ENCODE peak calls at places on chromosomes 6 and 20, in ten cellular contexts. X, N, H, S, M, W, Z, Q, U and Y are unnamed samples. For H3K27me3, the result is how much of the 10 kb centered on the place peaks cover.

GRCh38 chr20:37727247-37727956 is 33.6 kb downstream of the CTNNBL1 start:
- DNase-seq in H (no peak), N (no peak), X (no peak), Q (no peak), S (peak), U (no peak), M (no peak), Z (no peak), W (no peak), Y (no peak)

GRCh38 chr6:43742285-43742684 is 27.7 kb upstream of the VEGFA start:
- DNase-seq in Z (no peak), Q (no peak), U (peak), X (no peak), S (peak), N (no peak), M (no peak), H (no peak), W (peak), Y (peak)

GRCh38 chr6:20691185-20691584 is 156.9 kb downstream of the CDKAL1 start:
- DNase-seq in S (no peak), N (no peak), W (no peak), M (no peak), U (no peak), X (no peak), Q (no peak), Z (no peak), H (no peak), Y (no peak)

GRCh38 chr6:112113371-112113770 is 26.0 kb downstream of the FAM229B start:
- DNase-seq in H (no peak), X (no peak), N (no peak), Q (no peak), W (no peak), U (no peak), Z (no peak), S (no peak), M (no peak), Y (no peak)

GRCh38 chr20:5945963-5946362 is 4.4 kb downstream of the TRMT6 start:
- DNase-seq in H (no peak), W (no peak), Q (no peak), S (no peak), Z (no peak), M (no peak), N (no peak), X (no peak), U (no peak), Y (no peak)

GRCh38 chr6:33212857-33213165 is 4.5 kb downstream of the RING1 start:
- DNase-seq in M (no peak), X (no peak), H (no peak), U (no peak), Z (no peak), W (no peak), Q (no peak), S (no peak), N (no peak), Y (no peak)

GRCh38 chr6:8108031-8108660 is 5.8 kb upstream of the EEF1E1 start:
- DNase-seq in H (no peak), N (no peak), U (no peak), Q (no peak), S (no peak), Z (no peak), X (no peak), M (no peak), W (no peak), Y (no peak)

GRCh38 chr20:20370087-20370575 is 2.2 kb downstream of the INSM1 start:
- DNase-seq in M (no peak), H (no peak), U (no peak), X (no peak), N (no peak), Q (no peak), Z (no peak), S (no peak), W (no peak), Y (no peak)

GRCh38 chr6:125995972-125996580 is 9.7 kb downstream of the TRMT11 start:
- DNase-seq in U (peak), S (peak), Z (no peak), W (peak), X (peak), H (peak), M (peak), Q (peak), N (no peak), Y (no peak)

GRCh38 chr6:33761922-33762629 is 15.4 kb upstream of the IP6K3 start:
- DNase-seq in H (peak), Q (no peak), S (peak), U (peak), W (peak), M (peak), Z (no peak), X (peak), N (no peak), Y (no peak)

GRCh38 chr6:168273483-168274045 is 46.0 kb downstream of the DACT2 start:
- DNase-seq in X (no peak), M (no peak), U (no peak), N (no peak), W (no peak), S (peak), Z (no peak), Q (no peak), H (no peak), Y (no peak)

GRCh38 chr6:46781478-46782378 is 11.5 kb upstream of the MEP1A start:
- DNase-seq in S (peak), H (peak), Z (no peak), M (no peak), Q (no peak), U (peak), N (peak), W (no peak), X (peak), Y (no peak)

GRCh38 chr6:148528292-148528691 is 185.7 kb downstream of the SASH1 start:
- DNase-seq in U (no peak), W (no peak), N (no peak), X (no peak), Z (no peak), M (no peak), Q (no peak), S (no peak), H (no peak), Y (no peak)

GRCh38 chr6:340991-341827 is 48.9 kb downstream of the DUSP22 start:
- DNase-seq in Q (peak), U (no peak), N (no peak), X (no peak), Z (no peak), H (peak), M (peak), W (no peak), S (peak), Y (no peak)

GRCh38 chr6:129598244-129599187 is 111.5 kb downstream of the ARHGAP18 start:
- DNase-seq in S (no peak), Z (no peak), H (no peak), U (peak), W (no peak), X (no peak), N (no peak), Q (peak), M (no peak), Y (no peak)

GRCh38 chr6:40287296-40287820 is 299.8 kb downstream of the LRFN2 start:
- DNase-seq in U (no peak), Z (no peak), Q (no peak), N (no peak), M (no peak), X (no peak), H (no peak), W (no peak), S (no peak), Y (no peak)

GRCh38 chr6:160015778-160016684 is 47.1 kb downstream of the IGF2R start:
- DNase-seq in S (no peak), W (no peak), N (no peak), Z (no peak), Q (no peak), M (no peak), U (no peak), X (no peak), H (no peak), Y (no peak)

GRCh38 chr6:143579703-143580102 is 68.2 kb upstream of the FUCA2 start:
- DNase-seq in N (no peak), X (no peak), M (no peak), W (peak), U (no peak), S (no peak), Z (no peak), H (no peak), Q (no peak), Y (peak)

GRCh38 chr6:15616266-15616665 is 46.6 kb downstream of the DTNBP1 start:
- DNase-seq in W (no peak), U (no peak), N (no peak), H (no peak), X (no peak), S (no peak), Z (no peak), Q (no peak), M (no peak), Y (no peak)

GRCh38 chr6:14406616-14407343 is 289.2 kb downstream of the CD83 start:
- DNase-seq in S (no peak), H (no peak), U (no peak), N (no peak), W (no peak), Q (no peak), X (no peak), M (no peak), Z (no peak), Y (no peak)

GRCh38 chr6:134148566-134148965 is 96.1 kb upstream of the SLC2A12 start:
- DNase-seq in Q (no peak), M (no peak), U (no peak), H (no peak), Z (no peak), N (no peak), S (no peak), X (no peak), W (no peak), Y (no peak)

GRCh38 chr20:42936482-42936881 is 253.2 kb downstream of the PTPRT start:
- DNase-seq in U (no peak), Z (no peak), Q (no peak), M (no peak), W (no peak), S (no peak), X (no peak), H (no peak), N (no peak), Y (no peak)

GRCh38 chr20:1973921-1974440 is 19.9 kb downstream of the PDYN start:
- DNase-seq in Z (no peak), X (no peak), N (no peak), Q (no peak), W (no peak), S (no peak), U (no peak), M (no peak), H (no peak), Y (no peak)

GRCh38 chr6:31114540-31114876 is at the start of gene PSORS1C1:
- DNase-seq in U (no peak), W (peak), Z (no peak), H (peak), X (peak), S (peak), Q (no peak), N (peak), M (peak), Y (peak)

GRCh38 chr20:40477805-40478204 is 211.2 kb downstream of the MAFB start:
- DNase-seq in U (no peak), Q (no peak), X (no peak), Z (no peak), S (no peak), N (no peak), H (no peak), W (no peak), M (no peak), Y (no peak)

GRCh38 chr20:41005361-41005729 is 23.3 kb upstream of the TOP1 start:
- DNase-seq in S (peak), W (peak), N (peak), H (peak), Q (no peak), U (no peak), M (peak), X (peak), Z (no peak), Y (peak)

GRCh38 chr20:34201531-34201930 is 39.7 kb upstream of the ASIP start:
- DNase-seq in U (no peak), M (no peak), S (no peak), W (no peak), Z (no peak), X (no peak), Q (no peak), N (no peak), H (no peak), Y (no peak)

GRCh38 chr6:38715016-38715809 is at the start of gene DNAH8:
- DNase-seq in N (no peak), M (no peak), W (no peak), X (no peak), Z (no peak), Q (no peak), S (no peak), H (no peak), U (peak), Y (no peak)

GRCh38 chr6:79717989-79718388 is 86.9 kb downstream of the SH3BGRL2 start:
- DNase-seq in U (no peak), S (no peak), X (no peak), N (no peak), H (no peak), W (no peak), Z (no peak), M (no peak), Q (no peak), Y (no peak)

GRCh38 chr20:36270744-36271638 is 34.7 kb downstream of the AAR2 start:
- DNase-seq in H (no peak), W (peak), N (no peak), Z (no peak), M (no peak), U (no peak), S (no peak), Q (no peak), X (no peak), Y (no peak)

GRCh38 chr20:11274137-11274536 is 600.3 kb upstream of the JAG1 start:
- DNase-seq in U (peak), Z (no peak), N (no peak), W (no peak), M (no peak), Q (no peak), H (no peak), X (no peak), S (no peak), Y (no peak)

GRCh38 chr20:33835773-33836172 is 24.6 kb downstream of the CHMP4B start:
- DNase-seq in Q (no peak), N (no peak), M (no peak), X (no peak), U (no peak), Z (no peak), W (peak), H (peak), S (peak), Y (no peak)

GRCh38 chr20:53255102-53255710 is 283.0 kb downstream of the TSHZ2 start:
- DNase-seq in H (no peak), M (no peak), N (no peak), S (no peak), W (no peak), X (no peak), Z (no peak), U (no peak), Q (no peak), Y (no peak)

GRCh38 chr6:163790296-163790840 is 375.9 kb downstream of the QKI start:
- DNase-seq in H (no peak), Q (no peak), S (no peak), Z (no peak), N (no peak), U (no peak), M (no peak), X (no peak), W (no peak), Y (no peak)

GRCh38 chr6:51743999-51744398 is 343.4 kb downstream of the PKHD1 start:
- DNase-seq in X (no peak), Q (no peak), M (no peak), S (no peak), W (no peak), Z (no peak), U (no peak), H (no peak), N (no peak), Y (no peak)

GRCh38 chr6:162029873-162030576 is 697.5 kb downstream of the PRKN start:
- DNase-seq in W (no peak), S (no peak), N (no peak), U (peak), H (no peak), M (no peak), Q (no peak), Z (no peak), X (no peak), Y (no peak)

GRCh38 chr6:76852776-76853175 is 610.5 kb downstream of the HTR1B start:
- DNase-seq in N (no peak), H (no peak), M (no peak), X (no peak), Z (no peak), U (no peak), S (no peak), Q (no peak), W (no peak), Y (no peak)

GRCh38 chr20:59299961-59300340 is 460 bp upstream of the EDN3 start:
- DNase-seq in M (no peak), N (no peak), H (peak), W (no peak), U (no peak), Q (no peak), S (no peak), X (no peak), Z (no peak), Y (no peak)
- H3K27me3 ChIP-seq in M (under half), N (under half), H (under half), W (under half), U (under half), Q (under half), S (under half), X (half or more), Z (under half), Y (half or more)

DNA sequence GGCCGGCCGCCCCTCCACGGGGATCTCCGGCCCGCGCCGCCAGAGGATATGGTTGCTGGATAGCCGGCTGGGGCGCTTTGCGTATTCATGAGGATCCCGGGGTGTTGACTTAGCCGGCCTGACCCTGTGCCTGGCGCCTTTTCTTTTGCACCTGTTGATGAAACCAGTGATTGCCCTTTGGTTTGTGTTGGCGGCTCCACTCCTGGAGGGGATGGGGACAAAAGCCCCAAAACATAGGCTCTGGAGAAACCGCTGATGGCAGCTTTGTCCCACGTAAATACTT is 575 bp downstream of the SYNJ2 start:
- DNase-seq in H (peak), S (peak), X (peak), N (no peak), W (peak), Q (no peak), Z (no peak), U (no peak), M (no peak), Y (no peak)
- TF ChIP-seq EP300 in H (no peak), S (no peak), X (no peak), N (no peak), W (no peak), Q (no peak), Z (no peak), U (no peak), M (no peak), Y (no peak)

GRCh38 chr6:36874016-36874442 is 574 bp downstream of the PPIL1 start:
- DNase-seq in Q (no peak), U (no peak), N (no peak), W (no peak), Z (no peak), H (peak), S (no peak), M (peak), X (no peak), Y (no peak)
- TF ChIP-seq CTCF in Q (no peak), U (no peak), N (no peak), W (no peak), Z (no peak), H (no peak), S (no peak), M (no peak), X (no peak), Y (no peak)

GRCh38 chr6:12328701-12329100 is 38.5 kb downstream of the EDN1 start:
- DNase-seq in S (no peak), Z (no peak), Q (no peak), M (no peak), N (no peak), W (no peak), X (no peak), H (no peak), U (no peak), Y (no peak)
- H3K27me3 ChIP-seq in S (under half), Z (under half), Q (under half), M (under half), N (under half), W (under half), X (under half), H (under half), U (under half), Y (under half)

GRCh38 chr6:166591961-166592520 is 5.6 kb upstream of the RAMACL start:
- DNase-seq in U (no peak), M (no peak), W (no peak), Q (no peak), H (no peak), N (no peak), X (no peak), S (no peak), Z (no peak), Y (no peak)
- TF ChIP-seq EP300 in U (no peak), M (no peak), W (no peak), Q (no peak), H (no peak), N (no peak), X (no peak), S (no peak), Z (no peak), Y (no peak)